ENCODE peak calls at places on chromosomes 5 and 9, in seven cellular contexts. D, T, K, W, L, R and Q are unnamed samples. For H3K9me3, the result is how much of the 10 kb centered on the place peaks cover.

GRCh38 chr9:127154390-127155191 is 32.2 kb upstream of the ANGPTL2 start:
- DNase-seq in D (peak), T (no peak), K (peak), W (no peak), L (no peak), R (peak), Q (no peak)

GRCh38 chr5:136396886-136397285 is 31.5 kb upstream of the TRPC7 start:
- DNase-seq in D (no peak), T (no peak), K (no peak), W (no peak), L (no peak), R (no peak), Q (no peak)

GRCh38 chr5:82156876-82157275 is 121.3 kb downstream of the RPS23 start:
- DNase-seq in D (no peak), T (peak), K (no peak), W (no peak), L (no peak), R (no peak), Q (no peak)

GRCh38 chr5:92561362-92562006 is 1019.5 kb downstream of the NR2F1-AS1 start:
- DNase-seq in D (no peak), T (no peak), K (peak), W (no peak), L (no peak), R (no peak), Q (no peak)

GRCh38 chr9:98726735-98727134 is 18.0 kb upstream of the GABBR2 start:
- DNase-seq in D (peak), T (peak), K (peak), W (no peak), L (peak), R (no peak), Q (no peak)

GRCh38 chr9:125829743-125830142 is 82.6 kb downstream of the PBX3 start:
- DNase-seq in D (peak), T (no peak), K (peak), W (peak), L (no peak), R (no peak), Q (no peak)

GRCh38 chr9:122382901-122383850 is 12.4 kb downstream of the PTGS1 start:
- DNase-seq in D (peak), T (no peak), K (peak), W (no peak), L (no peak), R (no peak), Q (no peak)

GRCh38 chr9:116543731-116544400 is 143.2 kb upstream of the TRIM32 start:
- DNase-seq in D (peak), T (no peak), K (peak), W (no peak), L (no peak), R (no peak), Q (no peak)

GRCh38 chr9:121498487-121499176 is 1.0 kb downstream of the GGTA1 start:
- DNase-seq in D (peak), T (peak), K (peak), W (peak), L (no peak), R (no peak), Q (no peak)

GRCh38 chr9:86470326-86470725 is 116.1 kb upstream of the TUT7 start:
- DNase-seq in D (peak), T (no peak), K (peak), W (no peak), L (no peak), R (no peak), Q (no peak)

GRCh38 chr9:104074876-104075275 is 19.2 kb upstream of the SMC2 start:
- DNase-seq in D (peak), T (peak), K (peak), W (no peak), L (no peak), R (no peak), Q (no peak)

GRCh38 chr9:700365-701282 is 140.9 kb upstream of the DMRT1 start:
- DNase-seq in D (no peak), T (no peak), K (no peak), W (no peak), L (no peak), R (no peak), Q (no peak)

GRCh38 chr9:116149844-116150243 is 3.7 kb upstream of the PAPPA start:
- DNase-seq in D (peak), T (peak), K (no peak), W (peak), L (peak), R (no peak), Q (no peak)

GRCh38 chr5:157458835-157459234 is 1.2 kb upstream of the NIPAL4 start:
- DNase-seq in D (no peak), T (no peak), K (no peak), W (no peak), L (no peak), R (no peak), Q (no peak)

GRCh38 chr5:58466939-58467338 is 7.1 kb upstream of the PLK2 start:
- DNase-seq in D (peak), T (peak), K (peak), W (no peak), L (peak), R (no peak), Q (no peak)

GRCh38 chr5:181224390-181225234 is 1.5 kb downstream of the TRIM41 start:
- DNase-seq in D (no peak), T (no peak), K (no peak), W (peak), L (no peak), R (no peak), Q (no peak)

GRCh38 chr9:119044801-119045200 is 324.4 kb downstream of the BRINP1 start:
- DNase-seq in D (no peak), T (peak), K (no peak), W (no peak), L (no peak), R (no peak), Q (no peak)

GRCh38 chr5:93305984-93306383 is 275.0 kb downstream of the NR2F1-AS1 start:
- DNase-seq in D (no peak), T (no peak), K (no peak), W (no peak), L (no peak), R (no peak), Q (no peak)

GRCh38 chr5:142012186-142012785 is 541 bp downstream of the GNPDA1 start:
- DNase-seq in D (peak), T (peak), K (no peak), W (peak), L (no peak), R (peak), Q (no peak)

GRCh38 chr5:149325894-149326293 is 19.4 kb upstream of the GRPEL2 start:
- DNase-seq in D (no peak), T (no peak), K (no peak), W (no peak), L (no peak), R (no peak), Q (no peak)

GRCh38 chr9:132312873-132313272 is 41.9 kb downstream of the SETX start:
- DNase-seq in D (no peak), T (no peak), K (no peak), W (no peak), L (no peak), R (no peak), Q (no peak)
- TF ChIP-seq CTCF in D (peak), T (peak), K (peak), W (peak), L (peak), R (no peak), Q (no peak)

GRCh38 chr5:2178071-2178477 is 295.3 kb upstream of the IRX4 start:
- DNase-seq in D (no peak), T (no peak), K (no peak), W (no peak), L (no peak), R (no peak), Q (no peak)
- H3K9me3 ChIP-seq in D (under half), T (under half), K (under half), W (under half), L (under half), R (under half), Q (under half)

DNA sequence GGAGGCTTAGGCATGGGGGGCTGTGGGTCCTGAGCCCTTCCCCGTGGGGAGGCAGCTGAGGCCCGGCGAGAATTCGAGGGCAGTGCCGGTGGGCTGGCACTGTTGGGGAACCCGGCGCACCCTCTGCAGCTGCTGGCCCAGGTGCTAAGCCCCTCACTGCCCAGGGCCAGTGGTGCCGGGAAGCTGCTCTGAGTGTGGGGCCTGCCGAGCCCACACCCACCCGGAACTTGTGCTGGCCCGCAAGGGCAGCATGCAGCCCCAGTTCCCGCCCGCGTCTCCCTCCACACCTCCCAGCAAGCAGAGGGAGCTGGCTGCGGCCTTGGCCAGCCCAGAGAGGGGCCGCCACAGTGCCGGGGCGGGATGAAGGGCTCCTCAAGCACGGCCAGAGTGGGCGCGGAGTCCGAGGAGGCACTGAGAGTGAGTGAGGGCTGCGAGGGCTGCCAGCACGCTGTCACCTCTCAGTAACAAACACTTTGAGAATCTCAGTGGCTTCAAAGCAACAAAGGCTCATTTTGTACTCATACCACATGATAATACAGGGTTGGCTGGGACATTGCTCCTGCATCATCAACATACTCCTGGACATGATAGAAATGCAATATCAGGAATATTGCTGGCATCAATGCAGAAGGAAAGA is 265.7 kb upstream of the ANKRD55 start:
- DNase-seq in D (no peak), T (no peak), K (no peak), W (no peak), L (no peak), R (no peak), Q (no peak)
- H3K4me3 ChIP-seq in D (no peak), T (no peak), K (no peak), W (no peak), L (no peak), R (no peak), Q (no peak)

GRCh38 chr5:156019786-156020185 is 307.2 kb upstream of the SGCD start:
- DNase-seq in D (no peak), T (no peak), K (no peak), W (no peak), L (no peak), R (no peak), Q (no peak)

GRCh38 chr5:156020650-156021049 is 306.3 kb upstream of the SGCD start:
- DNase-seq in D (no peak), T (no peak), K (no peak), W (no peak), L (no peak), R (no peak), Q (no peak)

DNA sequence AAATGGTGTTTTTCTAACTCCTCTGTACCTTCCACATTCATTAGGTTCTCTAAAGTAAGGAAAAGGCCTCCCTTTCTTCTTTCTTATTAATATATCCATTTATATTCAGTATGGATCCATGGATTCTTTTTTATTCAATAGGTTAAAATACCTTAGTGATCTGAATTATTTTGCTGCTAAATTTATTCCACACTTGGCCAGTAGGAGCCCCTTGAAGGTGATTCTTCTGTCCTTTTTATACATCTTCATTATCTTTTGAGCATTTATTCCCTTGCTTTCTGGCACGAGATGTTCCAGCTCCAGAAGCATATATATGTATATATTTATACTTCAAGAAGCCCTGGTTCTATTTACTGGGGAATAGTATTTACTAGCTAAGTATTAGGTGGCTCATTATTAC is 311.8 kb upstream of the SGCD start:
- DNase-seq in D (no peak), T (no peak), K (no peak), W (no peak), L (no peak), R (no peak), Q (no peak)
- TF ChIP-seq CTCF in D (no peak), T (no peak), K (no peak), W (peak), L (no peak), R (no peak), Q (no peak)

DNA sequence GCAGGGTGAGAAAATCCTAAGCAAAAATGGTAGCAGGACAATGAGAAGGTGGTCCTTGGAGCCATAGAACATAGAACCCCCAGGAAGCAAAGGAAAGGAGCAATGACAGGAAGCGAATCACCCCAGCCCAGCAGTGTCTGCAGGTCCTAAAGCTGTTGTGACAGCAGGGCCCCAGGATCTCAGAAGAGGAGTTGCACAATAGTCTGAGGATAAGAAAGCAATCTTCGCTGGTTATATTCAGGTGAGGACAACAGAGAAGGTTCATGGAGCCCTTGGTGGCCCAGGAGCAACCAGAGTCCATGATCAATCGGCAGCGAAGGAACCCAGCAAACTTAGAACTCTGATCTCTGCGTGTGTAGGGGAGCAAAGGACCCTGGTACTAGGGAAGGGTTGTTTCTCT is 234.8 kb upstream of the IRX2 start:
- DNase-seq in D (no peak), T (no peak), K (no peak), W (no peak), L (no peak), R (no peak), Q (no peak)
- H3K9me3 ChIP-seq in D (under half), T (under half), K (under half), W (under half), L (under half), R (under half), Q (under half)

GRCh38 chr5:6424700-6425099 is 24.0 kb upstream of the UBE2QL1 start:
- DNase-seq in D (no peak), T (no peak), K (no peak), W (no peak), L (no peak), R (no peak), Q (no peak)

GRCh38 chr5:6424110-6424659 is 24.5 kb upstream of the UBE2QL1 start:
- DNase-seq in D (no peak), T (no peak), K (no peak), W (no peak), L (no peak), R (no peak), Q (no peak)

GRCh38 chr5:6431214-6432195 is 17.2 kb upstream of the UBE2QL1 start:
- DNase-seq in D (no peak), T (no peak), K (no peak), W (no peak), L (no peak), R (no peak), Q (no peak)

GRCh38 chr5:6430418-6431028 is 18.1 kb upstream of the UBE2QL1 start:
- DNase-seq in D (no peak), T (no peak), K (no peak), W (no peak), L (no peak), R (no peak), Q (no peak)

GRCh38 chr5:6427689-6428088 is 21.0 kb upstream of the UBE2QL1 start:
- DNase-seq in D (no peak), T (no peak), K (no peak), W (no peak), L (no peak), R (no peak), Q (no peak)
- H3K4me3 ChIP-seq in D (no peak), T (no peak), K (no peak), W (no peak), L (no peak), R (no peak), Q (no peak)

GRCh38 chr5:124065508-124065907 is 553.5 kb downstream of the CSNK1G3 start:
- DNase-seq in D (no peak), T (no peak), K (no peak), W (no peak), L (no peak), R (no peak), Q (no peak)
- TF ChIP-seq CTCF in D (no peak), T (no peak), K (no peak), W (no peak), L (no peak), R (no peak), Q (no peak)